ENCODE peak calls at places on chromosomes 11 and 22, in ten cellular contexts. One of them, this sample, is unnamed.

GRCh38 chr11:123211981-123212380 is 16.9 kb upstream of the CLMP start:
- DNase-seq in A549: no peak
- DNase-seq in left ventricle myocardium inferior: no peak
- DNase-seq in omental fat pad: no peak
- DNase-seq in nephron progenitor cell: no peak
- DNase-seq in GM06990: no peak
- DNase-seq in HFFc6: no peak
- DNase-seq in suprapubic skin: no peak
- DNase-seq in RWPE1: no peak
- DNase-seq in GM12865: no peak
- DNase-seq in this sample: no peak

GRCh38 chr11:132607575-132607974 is 924.7 kb downstream of the OPCML start:
- DNase-seq in A549: no peak
- DNase-seq in left ventricle myocardium inferior: no peak
- DNase-seq in omental fat pad: no peak
- DNase-seq in nephron progenitor cell: no peak
- DNase-seq in GM06990: no peak
- DNase-seq in HFFc6: no peak
- DNase-seq in suprapubic skin: no peak
- DNase-seq in RWPE1: no peak
- DNase-seq in GM12865: no peak
- DNase-seq in this sample: no peak

GRCh38 chr22:38218661-38219331 is 17.0 kb downstream of the MAFF start:
- DNase-seq in A549: peak; percentile 59
- DNase-seq in left ventricle myocardium inferior: peak; percentile 70
- DNase-seq in omental fat pad: peak; percentile 88
- DNase-seq in nephron progenitor cell: peak; percentile 59
- DNase-seq in GM06990: peak; percentile 41
- DNase-seq in HFFc6: peak; percentile 84
- DNase-seq in suprapubic skin: peak; percentile 92
- DNase-seq in RWPE1: peak; percentile 71
- DNase-seq in GM12865: peak; percentile 71
- DNase-seq in this sample: peak; percentile 35

GRCh38 chr11:63920126-63920869 is 3.3 kb upstream of the RCOR2 start:
- DNase-seq in A549: no peak
- DNase-seq in left ventricle myocardium inferior: peak; percentile 90
- DNase-seq in omental fat pad: no peak
- DNase-seq in nephron progenitor cell: peak; percentile 73
- DNase-seq in GM06990: no peak
- DNase-seq in HFFc6: no peak
- DNase-seq in suprapubic skin: no peak
- DNase-seq in RWPE1: no peak
- DNase-seq in GM12865: no peak
- DNase-seq in this sample: peak; percentile 25

GRCh38 chr11:35717520-35717919 is 54.9 kb downstream of the TRIM44 start:
- DNase-seq in A549: no peak
- DNase-seq in left ventricle myocardium inferior: no peak
- DNase-seq in omental fat pad: no peak
- DNase-seq in nephron progenitor cell: no peak
- DNase-seq in GM06990: no peak
- DNase-seq in HFFc6: no peak
- DNase-seq in suprapubic skin: no peak
- DNase-seq in RWPE1: no peak
- DNase-seq in GM12865: peak; percentile 37
- DNase-seq in this sample: no peak

GRCh38 chr11:104094576-104094975 is 58.1 kb downstream of the DDI1 start:
- DNase-seq in A549: no peak
- DNase-seq in left ventricle myocardium inferior: no peak
- DNase-seq in omental fat pad: no peak
- DNase-seq in nephron progenitor cell: no peak
- DNase-seq in GM06990: no peak
- DNase-seq in HFFc6: peak; percentile 4
- DNase-seq in suprapubic skin: no peak
- DNase-seq in RWPE1: no peak
- DNase-seq in GM12865: no peak
- DNase-seq in this sample: no peak

GRCh38 chr22:46846154-46846831 is 83.8 kb downstream of the TBC1D22A start:
- DNase-seq in A549: no peak
- DNase-seq in left ventricle myocardium inferior: no peak
- DNase-seq in omental fat pad: no peak
- DNase-seq in nephron progenitor cell: no peak
- DNase-seq in GM06990: no peak
- DNase-seq in HFFc6: peak; percentile 12
- DNase-seq in suprapubic skin: no peak
- DNase-seq in RWPE1: peak; percentile 30
- DNase-seq in GM12865: no peak
- DNase-seq in this sample: peak; percentile 42

GRCh38 chr22:44889233-44889878 is 120.4 kb downstream of the PHF21B start:
- DNase-seq in A549: no peak
- DNase-seq in left ventricle myocardium inferior: no peak
- DNase-seq in omental fat pad: no peak
- DNase-seq in nephron progenitor cell: no peak
- DNase-seq in GM06990: no peak
- DNase-seq in HFFc6: no peak
- DNase-seq in suprapubic skin: peak; percentile 34
- DNase-seq in RWPE1: no peak
- DNase-seq in GM12865: peak; percentile 11
- DNase-seq in this sample: no peak

GRCh38 chr11:79434263-79434662 is 6.6 kb downstream of the TENM4 start:
- DNase-seq in A549: no peak
- DNase-seq in left ventricle myocardium inferior: no peak
- DNase-seq in omental fat pad: no peak
- DNase-seq in nephron progenitor cell: no peak
- DNase-seq in GM06990: no peak
- DNase-seq in HFFc6: no peak
- DNase-seq in suprapubic skin: no peak
- DNase-seq in RWPE1: no peak
- DNase-seq in GM12865: no peak
- DNase-seq in this sample: no peak

GRCh38 chr11:105151936-105152554 is 12.5 kb upstream of the CARD18 start:
- DNase-seq in A549: no peak
- DNase-seq in left ventricle myocardium inferior: no peak
- DNase-seq in omental fat pad: no peak
- DNase-seq in nephron progenitor cell: no peak
- DNase-seq in GM06990: no peak
- DNase-seq in HFFc6: peak; percentile 43
- DNase-seq in suprapubic skin: no peak
- DNase-seq in RWPE1: no peak
- DNase-seq in GM12865: no peak
- DNase-seq in this sample: no peak

GRCh38 chr11:108115495-108116140 is 5.7 kb upstream of the ACAT1 start:
- DNase-seq in A549: peak; percentile 24
- DNase-seq in left ventricle myocardium inferior: peak; percentile 86
- DNase-seq in omental fat pad: peak; percentile 91
- DNase-seq in nephron progenitor cell: no peak
- DNase-seq in GM06990: no peak
- DNase-seq in HFFc6: peak; percentile 86
- DNase-seq in suprapubic skin: peak; percentile 85
- DNase-seq in RWPE1: peak; percentile 72
- DNase-seq in GM12865: no peak
- DNase-seq in this sample: no peak

GRCh38 chr22:19892249-19892879 is 37.7 kb upstream of the GNB1L start:
- DNase-seq in A549: no peak
- DNase-seq in left ventricle myocardium inferior: no peak
- DNase-seq in omental fat pad: no peak
- DNase-seq in nephron progenitor cell: peak; percentile 70
- DNase-seq in GM06990: peak; percentile 62
- DNase-seq in HFFc6: no peak
- DNase-seq in suprapubic skin: no peak
- DNase-seq in RWPE1: peak; percentile 16
- DNase-seq in GM12865: no peak
- DNase-seq in this sample: peak; percentile 80

GRCh38 chr11:2267871-2268825 is 2.2 kb downstream of the ASCL2 start:
- DNase-seq in A549: no peak
- DNase-seq in left ventricle myocardium inferior: no peak
- DNase-seq in omental fat pad: peak; percentile 23
- DNase-seq in nephron progenitor cell: no peak
- DNase-seq in GM06990: no peak
- DNase-seq in HFFc6: no peak
- DNase-seq in suprapubic skin: no peak
- DNase-seq in RWPE1: no peak
- DNase-seq in GM12865: no peak
- DNase-seq in this sample: no peak

GRCh38 chr11:2270322-2271076 is at the start of gene ASCL2:
- DNase-seq in A549: no peak
- DNase-seq in left ventricle myocardium inferior: no peak
- DNase-seq in omental fat pad: peak; percentile 20
- DNase-seq in nephron progenitor cell: peak; percentile 42
- DNase-seq in GM06990: no peak
- DNase-seq in HFFc6: no peak
- DNase-seq in suprapubic skin: no peak
- DNase-seq in RWPE1: no peak
- DNase-seq in GM12865: no peak
- DNase-seq in this sample: peak; percentile 36

GRCh38 chr11:2267306-2267861 is 3.0 kb downstream of the ASCL2 start:
- DNase-seq in A549: no peak
- DNase-seq in left ventricle myocardium inferior: no peak
- DNase-seq in omental fat pad: no peak
- DNase-seq in nephron progenitor cell: no peak
- DNase-seq in GM06990: no peak
- DNase-seq in HFFc6: no peak
- DNase-seq in suprapubic skin: no peak
- DNase-seq in RWPE1: no peak
- DNase-seq in GM12865: no peak
- DNase-seq in this sample: no peak

GRCh38 chr11:2269601-2270321 is 627 bp downstream of the ASCL2 start:
- DNase-seq in A549: peak; percentile 56
- DNase-seq in left ventricle myocardium inferior: no peak
- DNase-seq in omental fat pad: peak; percentile 14
- DNase-seq in nephron progenitor cell: peak; percentile 77
- DNase-seq in GM06990: peak; percentile 34
- DNase-seq in HFFc6: no peak
- DNase-seq in suprapubic skin: no peak
- DNase-seq in RWPE1: peak; percentile 65
- DNase-seq in GM12865: no peak
- DNase-seq in this sample: peak; percentile 48

DNA sequence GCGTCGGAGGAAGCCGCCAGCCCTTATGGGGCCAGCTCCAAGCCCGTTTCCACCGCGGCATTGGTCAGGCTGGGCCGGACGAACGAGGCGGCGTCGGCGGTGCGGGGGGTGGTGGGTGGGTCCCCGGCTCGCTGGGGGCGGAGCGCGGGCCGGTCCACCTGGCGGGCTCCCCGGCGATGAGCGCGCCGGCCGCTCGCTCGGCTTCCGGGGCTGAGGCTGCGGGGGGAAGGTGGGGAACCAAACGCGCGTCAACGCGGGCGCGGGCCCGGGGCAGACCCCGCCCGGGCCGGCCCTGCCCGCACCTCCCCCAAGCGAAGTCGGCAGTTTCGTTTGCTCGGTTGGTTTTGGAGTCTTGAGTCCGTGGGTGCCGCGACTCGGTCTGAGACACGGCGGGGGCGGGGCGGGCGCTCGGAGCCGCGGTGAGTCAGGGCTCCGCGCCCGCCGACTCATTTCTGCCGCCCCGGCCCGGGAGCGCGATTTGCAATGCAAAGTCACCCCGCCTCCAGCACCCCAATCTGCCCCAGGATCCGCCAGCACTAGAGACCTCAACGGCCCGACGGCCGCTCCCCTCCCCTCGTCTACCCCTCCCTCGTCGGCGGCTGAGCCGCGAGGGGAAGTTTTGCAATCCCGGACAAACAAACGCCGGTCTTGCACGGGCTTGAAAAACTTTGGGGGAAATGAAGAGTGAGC is 1.3 kb downstream of the ASCL2 start:
- DNase-seq in A549: no peak
- DNase-seq in left ventricle myocardium inferior: peak; percentile 51
- DNase-seq in omental fat pad: peak; percentile 52
- DNase-seq in nephron progenitor cell: peak; percentile 55
- DNase-seq in GM06990: peak; percentile 47
- DNase-seq in HFFc6: no peak
- DNase-seq in suprapubic skin: no peak
- DNase-seq in RWPE1: peak; percentile 73
- DNase-seq in GM12865: no peak
- DNase-seq in this sample: peak; percentile 87
- TF ChIP-seq CTCF in A549: no peak
- TF ChIP-seq CTCF in left ventricle myocardium inferior: no peak
- TF ChIP-seq CTCF in omental fat pad: no peak
- TF ChIP-seq CTCF in nephron progenitor cell: no peak
- TF ChIP-seq CTCF in GM06990: no peak
- TF ChIP-seq CTCF in HFFc6: no peak
- TF ChIP-seq CTCF in suprapubic skin: no peak
- TF ChIP-seq CTCF in RWPE1: no peak
- TF ChIP-seq CTCF in GM12865: no peak
- TF ChIP-seq CTCF in this sample: no peak

GRCh38 chr11:113668255-113668654 is 37.9 kb downstream of the TMPRSS5 start:
- DNase-seq in A549: no peak
- DNase-seq in left ventricle myocardium inferior: no peak
- DNase-seq in omental fat pad: no peak
- DNase-seq in nephron progenitor cell: no peak
- DNase-seq in GM06990: no peak
- DNase-seq in HFFc6: no peak
- DNase-seq in suprapubic skin: no peak
- DNase-seq in RWPE1: no peak
- DNase-seq in GM12865: no peak
- DNase-seq in this sample: no peak
- TF ChIP-seq CTCF in A549: no peak
- TF ChIP-seq CTCF in left ventricle myocardium inferior: no peak
- TF ChIP-seq CTCF in omental fat pad: no peak
- TF ChIP-seq CTCF in nephron progenitor cell: no peak
- TF ChIP-seq CTCF in GM06990: no peak
- TF ChIP-seq CTCF in HFFc6: no peak
- TF ChIP-seq CTCF in suprapubic skin: no peak
- TF ChIP-seq CTCF in RWPE1: no peak
- TF ChIP-seq CTCF in GM12865: no peak
- TF ChIP-seq CTCF in this sample: no peak

DNA sequence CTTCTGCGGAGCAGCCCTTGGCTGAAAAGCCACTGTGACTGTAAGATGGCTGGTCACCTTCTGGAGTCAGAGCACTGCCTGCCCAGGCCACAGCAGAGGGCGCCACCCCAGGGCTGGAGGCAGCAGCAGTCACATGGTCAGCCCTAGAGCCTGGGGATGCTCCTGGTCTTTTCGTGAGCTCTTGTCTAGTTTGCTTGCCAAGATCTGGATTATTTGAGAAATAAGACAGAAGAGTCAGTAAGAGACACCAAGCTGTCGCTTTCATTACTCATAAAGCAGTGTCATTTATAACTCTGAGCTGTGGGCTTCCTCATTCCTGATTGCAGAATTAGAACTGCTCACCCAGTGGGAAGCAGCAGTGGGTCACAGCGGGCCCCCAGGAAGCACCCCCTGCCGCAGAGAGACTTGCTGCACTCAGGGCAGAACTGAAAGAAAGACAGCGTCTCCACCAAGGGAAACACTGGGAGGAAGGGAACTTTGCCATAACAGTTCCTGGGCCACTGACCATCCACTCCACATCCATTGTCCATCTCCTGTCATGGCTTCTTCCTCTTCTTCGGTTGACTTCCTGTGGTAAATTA is 56.7 kb downstream of the PPP6R2 start:
- DNase-seq in A549: peak; percentile 35
- DNase-seq in left ventricle myocardium inferior: no peak
- DNase-seq in omental fat pad: no peak
- DNase-seq in nephron progenitor cell: peak; percentile 53
- DNase-seq in GM06990: peak; percentile 29
- DNase-seq in HFFc6: peak; percentile 6
- DNase-seq in suprapubic skin: no peak
- DNase-seq in RWPE1: peak; percentile 2
- DNase-seq in GM12865: peak; percentile 16
- DNase-seq in this sample: peak; percentile 51
- TF ChIP-seq CTCF in A549: peak; percentile 39
- TF ChIP-seq CTCF in left ventricle myocardium inferior: no peak
- TF ChIP-seq CTCF in omental fat pad: no peak
- TF ChIP-seq CTCF in nephron progenitor cell: peak; percentile 38
- TF ChIP-seq CTCF in GM06990: peak; percentile 59
- TF ChIP-seq CTCF in HFFc6: peak; percentile 72
- TF ChIP-seq CTCF in suprapubic skin: peak; percentile 28
- TF ChIP-seq CTCF in RWPE1: peak; percentile 20
- TF ChIP-seq CTCF in GM12865: peak; percentile 43
- TF ChIP-seq CTCF in this sample: peak; percentile 45

GRCh38 chr11:110824912-110825311 is 112.7 kb upstream of the ARHGAP20 start:
- DNase-seq in A549: no peak
- DNase-seq in left ventricle myocardium inferior: no peak
- DNase-seq in omental fat pad: no peak
- DNase-seq in nephron progenitor cell: no peak
- DNase-seq in GM06990: no peak
- DNase-seq in HFFc6: no peak
- DNase-seq in suprapubic skin: no peak
- DNase-seq in RWPE1: no peak
- DNase-seq in GM12865: no peak
- DNase-seq in this sample: no peak
- TF ChIP-seq CTCF in A549: no peak
- TF ChIP-seq CTCF in left ventricle myocardium inferior: no peak
- TF ChIP-seq CTCF in omental fat pad: no peak
- TF ChIP-seq CTCF in nephron progenitor cell: no peak
- TF ChIP-seq CTCF in GM06990: no peak
- TF ChIP-seq CTCF in HFFc6: no peak
- TF ChIP-seq CTCF in suprapubic skin: no peak
- TF ChIP-seq CTCF in RWPE1: no peak
- TF ChIP-seq CTCF in GM12865: no peak
- TF ChIP-seq CTCF in this sample: no peak

This sample was measured in activated CD8-positive, alpha-beta T cell treated with anti-CD3 and anti-CD28 coated beads for 36 hours.